ENCODE peak calls at places on chromosomes 1 and 21, in seven cellular contexts. J, F, R, M, D, L and P are unnamed samples.

GRCh38 chr1:204705888-204706837 is 20.6 kb upstream of the LRRN2 start:
- DNase-seq in J (no peak), F (no peak), R (no peak), M (no peak), D (no peak), L (no peak), P (no peak)

GRCh38 chr1:39385067-39385988 is 106.1 kb upstream of the BMP8A start:
- DNase-seq in J (no peak), F (no peak), R (no peak), M (peak), D (no peak), L (no peak), P (no peak)

GRCh38 chr21:33135925-33136324 is 66.0 kb downstream of the OLIG1 start:
- DNase-seq in J (no peak), F (no peak), R (no peak), M (no peak), D (no peak), L (no peak), P (no peak)

GRCh38 chr1:10280442-10281350 is 70.3 kb downstream of the KIF1B start:
- DNase-seq in J (no peak), F (no peak), R (no peak), M (no peak), D (no peak), L (no peak), P (no peak)

GRCh38 chr1:9823943-9824701 is at the start of gene CLSTN1:
- DNase-seq in J (peak), F (peak), R (peak), M (peak), D (peak), L (no peak), P (peak)

GRCh38 chr1:209675567-209676154 is 449 bp downstream of the G0S2 start:
- DNase-seq in J (peak), F (no peak), R (peak), M (no peak), D (no peak), L (no peak), P (peak)

GRCh38 chr1:178651742-178652141 is 73.3 kb upstream of the RALGPS2 start:
- DNase-seq in J (no peak), F (no peak), R (no peak), M (peak), D (no peak), L (no peak), P (no peak)

GRCh38 chr1:48208251-48208650 is 14.3 kb upstream of the SLC5A9 start:
- DNase-seq in J (no peak), F (no peak), R (no peak), M (no peak), D (no peak), L (no peak), P (no peak)

GRCh38 chr1:186220101-186220500 is 155.0 kb downstream of the TPR start:
- DNase-seq in J (no peak), F (no peak), R (no peak), M (no peak), D (no peak), L (no peak), P (no peak)

GRCh38 chr1:115090547-115090946 is 1.2 kb upstream of the TSPAN2 start:
- DNase-seq in J (no peak), F (peak), R (peak), M (no peak), D (no peak), L (no peak), P (no peak)

GRCh38 chr1:115088115-115088794 is 1.0 kb downstream of the TSPAN2 start:
- DNase-seq in J (no peak), F (no peak), R (no peak), M (no peak), D (no peak), L (no peak), P (no peak)

GRCh38 chr1:115090956-115091355 is 1.7 kb upstream of the TSPAN2 start:
- DNase-seq in J (no peak), F (no peak), R (no peak), M (no peak), D (no peak), L (no peak), P (no peak)

GRCh38 chr1:115089443-115090340 is at the start of gene TSPAN2:
- DNase-seq in J (peak), F (peak), R (peak), M (no peak), D (peak), L (no peak), P (peak)

GRCh38 chr1:115088871-115089442 is 346 bp downstream of the TSPAN2 start:
- DNase-seq in J (no peak), F (no peak), R (no peak), M (no peak), D (no peak), L (no peak), P (no peak)
- H3K4me3 ChIP-seq in J (peak), F (peak), R (peak), M (peak), D (peak), L (peak), P (peak)

GRCh38 chr1:90728656-90729257 is 11.7 kb upstream of the BARHL2 start:
- DNase-seq in J (no peak), F (no peak), R (no peak), M (no peak), D (no peak), L (no peak), P (no peak)

GRCh38 chr1:90732136-90732535 is 15.0 kb upstream of the BARHL2 start:
- DNase-seq in J (no peak), F (no peak), R (no peak), M (no peak), D (no peak), L (no peak), P (no peak)

GRCh38 chr1:90731382-90732050 is 14.4 kb upstream of the BARHL2 start:
- DNase-seq in J (no peak), F (no peak), R (no peak), M (no peak), D (no peak), L (no peak), P (no peak)

GRCh38 chr1:90729484-90730246 is 12.6 kb upstream of the BARHL2 start:
- DNase-seq in J (no peak), F (no peak), R (no peak), M (no peak), D (no peak), L (no peak), P (no peak)

DNA sequence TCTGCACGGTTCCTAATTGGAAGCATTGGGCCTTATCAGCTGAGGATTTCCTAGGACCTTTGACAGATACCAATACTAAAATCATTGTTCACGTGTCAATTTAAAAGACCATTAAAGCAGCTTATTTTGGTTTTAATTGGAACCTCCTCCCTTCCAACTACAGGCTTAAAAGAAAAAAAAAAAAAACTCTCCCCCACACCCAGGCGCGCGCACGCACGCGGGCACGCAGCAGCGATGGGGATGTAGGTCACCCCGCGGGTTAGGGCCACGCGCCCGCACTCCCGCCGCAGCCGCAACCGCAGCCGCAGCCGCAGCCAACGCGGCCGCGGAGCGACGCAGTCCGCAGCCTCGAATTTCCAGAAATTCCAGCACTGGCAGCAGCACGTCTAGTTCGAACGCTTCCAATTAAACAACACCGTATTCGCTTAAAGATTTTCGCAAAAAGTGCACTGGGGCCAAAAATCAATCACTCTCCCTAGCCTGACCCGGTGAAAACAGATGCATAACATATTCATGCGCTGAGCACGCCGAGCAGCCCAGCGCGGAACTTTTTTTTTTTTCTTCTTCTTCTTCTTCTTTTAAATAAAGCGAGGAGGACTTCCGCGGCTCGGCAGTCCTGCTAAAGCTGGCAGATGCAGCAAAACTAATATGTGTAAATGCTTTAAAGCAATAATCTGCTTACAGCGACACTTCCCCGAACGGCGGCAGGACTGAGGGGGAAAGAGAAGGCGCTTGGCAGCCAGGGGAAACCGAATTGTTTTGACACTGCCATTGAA is 13.3 kb upstream of the BARHL2 start:
- DNase-seq in J (no peak), F (no peak), R (no peak), M (no peak), D (no peak), L (no peak), P (no peak)
- H3K4me3 ChIP-seq in J (no peak), F (peak), R (no peak), M (no peak), D (no peak), L (no peak), P (peak)

GRCh38 chr1:193736507-193736906 is 550.1 kb upstream of the B3GALT2 start:
- DNase-seq in J (no peak), F (no peak), R (no peak), M (no peak), D (no peak), L (no peak), P (no peak)

GRCh38 chr1:193740762-193741161 is 554.3 kb upstream of the B3GALT2 start:
- DNase-seq in J (no peak), F (no peak), R (no peak), M (no peak), D (no peak), L (no peak), P (no peak)

DNA sequence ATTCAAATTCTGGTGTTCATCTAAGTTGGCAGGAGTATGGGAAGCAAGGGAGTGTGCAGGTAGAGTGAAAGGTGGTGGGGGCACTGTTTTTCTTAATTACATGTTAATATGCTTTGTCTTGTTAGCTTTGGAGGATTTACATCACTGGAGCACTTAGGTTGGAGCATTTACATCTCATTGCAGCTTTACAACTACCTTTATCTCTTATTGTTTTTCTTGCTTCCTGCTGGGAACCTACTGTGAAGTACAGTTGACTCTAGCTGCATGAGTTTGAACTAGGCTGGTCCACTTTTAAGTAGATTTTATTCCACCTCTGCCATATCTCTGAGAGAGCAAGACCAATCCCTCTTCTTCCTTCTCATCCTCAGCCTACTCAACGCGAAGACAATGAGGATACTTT is 554.8 kb upstream of the B3GALT2 start:
- DNase-seq in J (no peak), F (no peak), R (no peak), M (no peak), D (no peak), L (no peak), P (no peak)
- H3K4me3 ChIP-seq in J (no peak), F (no peak), R (no peak), M (no peak), D (no peak), L (no peak), P (no peak)

DNA sequence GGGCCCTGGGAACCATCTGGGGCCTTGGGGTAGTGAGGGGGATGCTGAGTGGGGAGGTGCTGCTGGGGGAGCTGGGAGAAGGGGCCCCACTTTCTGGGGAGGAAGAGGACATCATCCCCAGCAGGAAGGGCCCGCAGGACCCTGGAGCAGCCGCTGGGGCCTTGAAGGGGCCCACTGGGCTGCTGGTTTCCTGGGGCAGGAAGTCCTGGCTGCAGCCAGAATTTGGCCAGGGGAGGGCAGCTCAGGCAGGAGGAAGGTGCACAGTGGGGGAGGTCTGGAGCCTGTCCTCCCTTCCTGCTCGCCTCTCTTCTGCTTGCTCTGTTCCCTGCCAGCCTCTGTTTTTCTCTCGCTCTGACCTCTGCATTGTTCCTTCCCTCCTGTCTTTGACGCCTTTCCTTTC is 23.8 kb downstream of the ACOT11 start:
- DNase-seq in J (no peak), F (no peak), R (no peak), M (peak), D (no peak), L (no peak), P (no peak)
- H3K4me3 ChIP-seq in J (no peak), F (no peak), R (no peak), M (no peak), D (no peak), L (no peak), P (no peak)

GRCh38 chr21:46173573-46173972 is 10.7 kb downstream of the SPATC1L start:
- DNase-seq in J (no peak), F (no peak), R (peak), M (no peak), D (no peak), L (no peak), P (no peak)
- H3K4me3 ChIP-seq in J (no peak), F (no peak), R (no peak), M (no peak), D (no peak), L (no peak), P (no peak)